ENCODE peak calls at places on chromosome 10, in six cellular contexts. J, T, F, G, U and P are unnamed samples. For H3K4me1, the result is how much of the 10 kb centered on the place peaks cover.

GRCh38 chr10:128274938-128275337 is 148.7 kb upstream of the MKI67 start:
- DNase-seq in J (peak), T (peak), F (no peak), G (peak), U (no peak), P (peak)

GRCh38 chr10:110651044-110651958 is 7.2 kb downstream of the RBM20 start:
- DNase-seq in J (no peak), T (peak), F (no peak), G (no peak), U (no peak), P (no peak)

GRCh38 chr10:27658788-27659187 is 86.8 kb downstream of the MKX start:
- DNase-seq in J (no peak), T (no peak), F (no peak), G (no peak), U (no peak), P (no peak)

GRCh38 chr10:102632394-102633062 is 11.8 kb upstream of the TRIM8 start:
- DNase-seq in J (no peak), T (no peak), F (no peak), G (no peak), U (no peak), P (no peak)

GRCh38 chr10:49518982-49519578 is 19.8 kb downstream of the ERCC6 start:
- DNase-seq in J (no peak), T (peak), F (peak), G (peak), U (no peak), P (no peak)

GRCh38 chr10:97140887-97141745 is 44.6 kb downstream of the SLIT1 start:
- DNase-seq in J (no peak), T (peak), F (no peak), G (no peak), U (no peak), P (no peak)

GRCh38 chr10:15370741-15371701 is at the start of gene FAM171A1:
- DNase-seq in J (no peak), T (peak), F (peak), G (peak), U (peak), P (no peak)

GRCh38 chr10:29734980-29735627 is 100.3 kb upstream of the SVIL start:
- DNase-seq in J (peak), T (peak), F (peak), G (peak), U (peak), P (peak)

GRCh38 chr10:17217661-17218306 is 10.3 kb upstream of the VIM start:
- DNase-seq in J (no peak), T (no peak), F (no peak), G (no peak), U (no peak), P (no peak)

GRCh38 chr10:70742537-70743429 is 42.4 kb downstream of the TBATA start:
- DNase-seq in J (no peak), T (no peak), F (no peak), G (peak), U (no peak), P (no peak)

GRCh38 chr10:93390691-93391090 is 91.4 kb downstream of the MYOF start:
- DNase-seq in J (no peak), T (no peak), F (no peak), G (no peak), U (no peak), P (no peak)

GRCh38 chr10:132408823-132409666 is 12.0 kb downstream of the PWWP2B start:
- DNase-seq in J (no peak), T (no peak), F (peak), G (peak), U (peak), P (no peak)

GRCh38 chr10:98268694-98269386 is 846 bp upstream of the LOXL4 start:
- DNase-seq in J (no peak), T (no peak), F (peak), G (no peak), U (no peak), P (no peak)

GRCh38 chr10:60572511-60573194 is 183.0 kb upstream of the ANK3 start:
- DNase-seq in J (no peak), T (peak), F (peak), G (peak), U (peak), P (no peak)

GRCh38 chr10:119734396-119735332 is 8.8 kb downstream of the INPP5F start:
- DNase-seq in J (no peak), T (no peak), F (no peak), G (no peak), U (no peak), P (no peak)

GRCh38 chr10:56327117-56327516 is 33.9 kb downstream of the ZWINT start:
- DNase-seq in J (no peak), T (no peak), F (no peak), G (no peak), U (no peak), P (no peak)

GRCh38 chr10:19592276-19592675 is 224.0 kb upstream of the PLXDC2 start:
- DNase-seq in J (no peak), T (no peak), F (no peak), G (no peak), U (no peak), P (no peak)

DNA sequence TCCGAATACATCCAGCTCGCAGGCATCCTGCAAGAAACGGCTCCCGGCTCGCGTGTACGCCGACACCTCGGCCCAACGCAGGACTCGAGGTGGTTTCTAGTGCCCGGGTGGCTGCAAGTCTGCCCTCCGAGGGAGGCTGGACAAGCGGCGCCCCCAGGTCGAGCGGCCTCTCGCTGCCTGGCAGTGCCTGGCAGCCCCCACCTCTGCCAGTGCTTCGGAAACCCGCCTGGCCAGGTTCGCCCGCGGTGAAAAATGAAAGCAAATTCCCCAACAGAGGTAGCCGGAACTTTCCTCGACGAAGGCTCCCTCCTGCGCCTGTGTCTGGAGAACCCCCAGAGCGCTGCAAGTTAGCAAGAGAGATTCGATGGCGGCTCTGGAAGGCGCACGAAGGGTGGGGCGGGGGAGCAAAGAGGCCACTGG is 5.7 kb upstream of the ZNF503 start:
- DNase-seq in J (no peak), T (no peak), F (peak), G (no peak), U (no peak), P (no peak)
- H3K4me1 ChIP-seq in J (under half), T (under half), F (under half), G (under half), U (under half), P (under half)

GRCh38 chr10:5038703-5039102 is 35.0 kb upstream of the AKR1C2 start:
- DNase-seq in J (no peak), T (no peak), F (no peak), G (no peak), U (no peak), P (no peak)

GRCh38 chr10:5040781-5041470 is 37.3 kb upstream of the AKR1C2 start:
- DNase-seq in J (no peak), T (no peak), F (no peak), G (no peak), U (no peak), P (no peak)

GRCh38 chr10:5041471-5042023 is 37.9 kb upstream of the AKR1C2 start:
- DNase-seq in J (no peak), T (no peak), F (no peak), G (no peak), U (no peak), P (no peak)

GRCh38 chr10:5042922-5043321 is 39.3 kb upstream of the AKR1C2 start:
- DNase-seq in J (no peak), T (no peak), F (no peak), G (no peak), U (no peak), P (no peak)

DNA sequence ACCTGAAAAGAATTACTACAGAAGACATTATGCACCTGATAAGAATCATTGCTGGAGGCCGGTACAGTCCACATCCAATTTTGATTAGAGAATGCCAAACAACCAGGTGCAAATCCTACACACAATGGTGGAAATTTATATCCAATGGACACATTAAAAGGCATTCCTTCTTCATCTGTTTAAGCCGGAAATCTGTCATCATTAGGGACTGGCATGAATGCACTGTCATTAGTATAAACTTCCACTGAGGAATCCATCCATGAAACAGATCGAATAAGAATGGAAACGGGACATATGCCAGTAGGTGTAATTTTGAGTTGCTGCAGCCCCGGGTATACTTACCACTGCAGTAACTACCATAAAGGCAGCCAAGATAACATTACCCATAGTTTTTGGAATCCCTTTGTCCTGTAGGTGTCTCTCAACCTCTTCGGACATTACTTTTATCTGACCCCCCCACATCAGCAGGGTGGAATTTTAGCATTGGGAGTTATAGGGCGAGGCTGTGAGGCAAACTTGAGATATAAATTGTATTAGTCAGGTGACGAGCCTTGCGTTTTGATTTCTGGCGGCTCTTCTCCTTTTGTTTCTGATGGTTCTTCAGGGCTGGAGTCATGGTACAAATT is 36.5 kb upstream of the AKR1C2 start:
- DNase-seq in J (no peak), T (no peak), F (no peak), G (no peak), U (no peak), P (no peak)
- TF ChIP-seq CTCF in J (no peak), T (no peak), F (no peak), G (no peak), U (no peak), P (no peak)

GRCh38 chr10:6048281-6049030 is 13.7 kb downstream of the IL2RA start:
- DNase-seq in J (no peak), T (no peak), F (no peak), G (peak), U (no peak), P (no peak)
- H3K4me1 ChIP-seq in J (under half), T (under half), F (under half), G (under half), U (under half), P (under half)

GRCh38 chr10:63197304-63198092 is 64.4 kb downstream of the NRBF2 start:
- DNase-seq in J (no peak), T (no peak), F (no peak), G (no peak), U (no peak), P (no peak)
- TF ChIP-seq CTCF in J (no peak), T (no peak), F (no peak), G (no peak), U (no peak), P (no peak)

GRCh38 chr10:85667638-85668233 is 698.9 kb downstream of the GRID1 start:
- DNase-seq in J (no peak), T (no peak), F (no peak), G (no peak), U (no peak), P (no peak)

GRCh38 chr10:85666106-85666505 is 700.5 kb downstream of the GRID1 start:
- DNase-seq in J (no peak), T (no peak), F (no peak), G (no peak), U (no peak), P (no peak)

GRCh38 chr10:85665661-85666060 is 700.9 kb downstream of the GRID1 start:
- DNase-seq in J (no peak), T (no peak), F (no peak), G (no peak), U (no peak), P (no peak)

GRCh38 chr10:85668522-85668921 is 698.1 kb downstream of the GRID1 start:
- DNase-seq in J (no peak), T (no peak), F (no peak), G (no peak), U (no peak), P (no peak)

GRCh38 chr10:85666987-85667386 is 699.6 kb downstream of the GRID1 start:
- DNase-seq in J (no peak), T (no peak), F (no peak), G (no peak), U (no peak), P (no peak)
- H3K4me1 ChIP-seq in J (under half), T (under half), F (under half), G (under half), U (under half), P (under half)

GRCh38 chr10:117477241-117477947 is 65.2 kb upstream of the EMX2 start:
- DNase-seq in J (peak), T (no peak), F (no peak), G (no peak), U (no peak), P (no peak)

GRCh38 chr10:117476281-117476680 is 66.3 kb upstream of the EMX2 start:
- DNase-seq in J (no peak), T (no peak), F (no peak), G (no peak), U (no peak), P (no peak)

GRCh38 chr10:117477961-117478670 is 64.4 kb upstream of the EMX2 start:
- DNase-seq in J (no peak), T (no peak), F (no peak), G (no peak), U (no peak), P (no peak)

GRCh38 chr10:117480097-117480496 is 62.4 kb upstream of the EMX2 start:
- DNase-seq in J (no peak), T (no peak), F (no peak), G (no peak), U (no peak), P (no peak)

DNA sequence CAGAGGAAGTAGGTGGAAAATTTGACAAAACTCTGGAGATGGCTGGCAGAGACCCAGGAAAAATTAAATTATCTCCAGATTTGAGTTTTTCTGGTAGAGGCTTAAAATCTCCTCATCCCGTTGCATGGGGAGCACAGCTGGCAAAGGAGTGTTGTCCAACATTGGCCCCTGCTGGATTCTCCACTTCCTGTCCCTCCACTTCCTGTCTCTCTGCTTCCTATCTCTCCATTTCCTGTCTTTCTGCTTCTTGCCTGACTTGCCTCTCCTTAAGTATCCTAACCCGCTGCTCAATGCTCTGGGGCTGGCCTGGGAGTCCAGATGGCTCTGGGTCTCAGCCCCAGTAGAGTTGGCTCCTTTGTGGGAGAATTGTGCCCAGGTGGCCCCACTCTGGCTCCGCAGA is 65.8 kb upstream of the EMX2 start:
- DNase-seq in J (no peak), T (no peak), F (no peak), G (no peak), U (no peak), P (no peak)
- TF ChIP-seq CTCF in J (no peak), T (no peak), F (no peak), G (no peak), U (no peak), P (no peak)

DNA sequence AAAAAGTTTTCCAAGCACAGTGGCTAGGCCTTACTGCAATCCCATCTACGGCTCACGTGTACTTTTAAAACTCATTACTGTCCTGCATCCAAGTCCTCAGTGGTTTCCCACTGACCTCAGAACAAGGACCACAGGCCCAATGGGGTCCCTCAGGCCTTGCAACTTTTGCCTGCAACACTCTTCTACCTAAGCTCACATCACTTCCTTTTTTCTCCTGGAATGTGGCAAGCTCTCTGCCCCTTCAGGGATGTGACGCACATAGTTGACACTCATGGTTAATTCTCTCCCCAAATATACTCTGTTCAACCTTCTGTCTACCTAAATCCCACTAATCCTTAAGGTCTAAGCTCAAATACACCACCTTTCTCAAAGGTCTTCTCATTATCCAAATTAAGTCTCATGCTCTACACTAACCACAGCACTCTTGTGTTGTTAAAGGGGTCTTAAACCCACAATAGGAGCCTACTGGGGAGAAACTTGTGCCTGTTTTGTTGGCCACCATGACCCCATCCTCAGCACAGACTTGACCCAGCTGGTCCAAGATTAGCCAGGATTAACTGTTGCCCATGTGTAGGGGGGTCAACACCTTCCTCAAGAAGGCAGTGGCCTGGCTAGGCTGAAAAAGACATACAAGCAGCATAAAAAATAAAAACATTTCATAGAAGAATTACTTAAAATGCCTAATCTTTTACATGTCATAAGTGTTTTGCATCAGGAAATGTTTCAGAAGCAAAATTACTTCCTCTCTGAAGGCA is 15.2 kb downstream of the HNRNPF start:
- DNase-seq in J (no peak), T (no peak), F (no peak), G (no peak), U (no peak), P (no peak)
- H3K4me1 ChIP-seq in J (under half), T (under half), F (under half), G (under half), U (under half), P (under half)